ENCODE peak calls at places on chromosomes 11 and 22, in four cellular contexts. V is astrocyte, N is GM23248, Z is IMR-90. R is an unnamed sample.

GRCh38 chr11:106668147-106668546 is 350.1 kb downstream of the GUCY1A2 start:
- DNase-seq in V (peak; percentile 91), Z (peak; percentile 71), N (no peak), R (no peak)

GRCh38 chr22:36824655-36825054 is 7.8 kb upstream of the PVALB start:
- DNase-seq in V (no peak), N (no peak), Z (no peak), R (no peak)

GRCh38 chr22:19869497-19870152 is 15.0 kb upstream of the GNB1L start:
- DNase-seq in V (no peak), Z (no peak), N (no peak), R (no peak)

GRCh38 chr11:5596611-5597201 is at the start of gene TRIM6:
- DNase-seq in V (peak; percentile 49), Z (peak; percentile 35), N (peak; percentile 66), R (no peak)

GRCh38 chr22:44144046-44144569 is 36.6 kb upstream of the PARVG start:
- DNase-seq in N (no peak), Z (no peak), V (no peak), R (no peak)

GRCh38 chr11:97938789-97939188 is 1082.0 kb upstream of the CNTN5 start:
- DNase-seq in N (no peak), Z (no peak), V (no peak), R (no peak)

GRCh38 chr11:33500865-33501479 is 199.7 kb downstream of the C11orf91 start:
- DNase-seq in V (peak; percentile 46), N (peak; percentile 67), Z (peak; percentile 65), R (peak; percentile 12)

GRCh38 chr11:83087035-83087434 is 15.3 kb upstream of the RAB30 start:
- DNase-seq in Z (no peak), N (no peak), V (no peak), R (no peak)

GRCh38 chr11:35045219-35045819 is 93.7 kb upstream of the CD44 start:
- DNase-seq in Z (no peak), N (no peak), V (no peak), R (no peak)

GRCh38 chr11:46387919-46388618 is 3.5 kb downstream of the CHRM4 start:
- DNase-seq in V (no peak), Z (no peak), N (no peak), R (no peak)

GRCh38 chr11:108947654-108948570 is 283.0 kb downstream of the DDX10 start:
- DNase-seq in V (peak; percentile 72), N (peak; percentile 36), Z (peak; percentile 80), R (no peak)

GRCh38 chr11:105769627-105770026 is 159.8 kb downstream of the GRIA4 start:
- DNase-seq in Z (no peak), V (no peak), N (no peak), R (no peak)

GRCh38 chr11:86395061-86395551 is 20.4 kb downstream of the CCDC81 start:
- DNase-seq in Z (peak; percentile 34), V (peak; percentile 33), N (peak; percentile 12), R (no peak)

GRCh38 chr11:7020183-7020917 is at the start of the genes NLRP14 and ZNF214:
- DNase-seq in Z (peak; percentile 89), N (peak; percentile 97), V (peak; percentile 85), R (peak; percentile 26)

GRCh38 chr11:1233351-1234053 is 10.6 kb downstream of the MUC5B start:
- DNase-seq in N (no peak), Z (no peak), V (no peak), R (no peak)

GRCh38 chr22:39309364-39309861 is 10.0 kb downstream of the RPL3 start:
- DNase-seq in N (peak; percentile 61), Z (no peak), V (no peak), R (no peak)

GRCh38 chr11:93727985-93728791 is 13.1 kb downstream of the TAF1D start:
- DNase-seq in V (no peak), Z (peak; percentile 54), N (no peak), R (no peak)

GRCh38 chr11:66264893-66265292 is 3.5 kb upstream of the RAB1B start:
- DNase-seq in V (no peak), Z (no peak), N (peak; percentile 25), R (peak; percentile 34)

GRCh38 chr11:44322243-44322642 is 12.3 kb upstream of the ALX4 start:
- DNase-seq in N (no peak), Z (no peak), V (no peak), R (no peak)

GRCh38 chr22:37986371-37986770 is 2.0 kb upstream of the SOX10 start:
- DNase-seq in N (no peak), Z (no peak), V (no peak), R (no peak)

GRCh38 chr11:115769891-115770290 is 265.7 kb upstream of the CADM1 start:
- DNase-seq in N (no peak), Z (no peak), V (no peak), R (no peak)

GRCh38 chr22:23305321-23305910 is 125.1 kb downstream of the BCR start:
- DNase-seq in Z (peak; percentile 80), V (peak; percentile 59), N (peak; percentile 91), R (no peak)

GRCh38 chr11:11916981-11917399 is 75.2 kb downstream of the USP47 start:
- DNase-seq in N (peak; percentile 89), Z (peak; percentile 81), V (peak; percentile 94), R (no peak)

GRCh38 chr11:9121397-9121796 is 30.0 kb upstream of the SCUBE2 start:
- DNase-seq in V (no peak), Z (no peak), N (no peak), R (no peak)

GRCh38 chr11:19524171-19524671 is 188.4 kb upstream of the NAV2 start:
- DNase-seq in V (no peak), Z (peak; percentile 8), N (no peak), R (no peak)

GRCh38 chr11:109304159-109304558 is 117.8 kb upstream of the C11orf87 start:
- DNase-seq in Z (peak; percentile 30), N (peak; percentile 25), V (peak; percentile 28), R (no peak)

GRCh38 chr11:104572279-104572678 is 326.0 kb downstream of the CASP12 start:
- DNase-seq in Z (peak; percentile 20), V (peak; percentile 16), N (no peak), R (no peak)

GRCh38 chr11:95832763-95833162 is 42.5 kb downstream of the CEP57 start:
- DNase-seq in V (peak; percentile 87), Z (peak; percentile 97), N (peak; percentile 48), R (no peak)

GRCh38 chr11:81658722-81659121 is 1074.9 kb downstream of the FAM181B start:
- DNase-seq in V (no peak), Z (peak; percentile 9), N (peak; percentile 36), R (peak; percentile 54)

DNA sequence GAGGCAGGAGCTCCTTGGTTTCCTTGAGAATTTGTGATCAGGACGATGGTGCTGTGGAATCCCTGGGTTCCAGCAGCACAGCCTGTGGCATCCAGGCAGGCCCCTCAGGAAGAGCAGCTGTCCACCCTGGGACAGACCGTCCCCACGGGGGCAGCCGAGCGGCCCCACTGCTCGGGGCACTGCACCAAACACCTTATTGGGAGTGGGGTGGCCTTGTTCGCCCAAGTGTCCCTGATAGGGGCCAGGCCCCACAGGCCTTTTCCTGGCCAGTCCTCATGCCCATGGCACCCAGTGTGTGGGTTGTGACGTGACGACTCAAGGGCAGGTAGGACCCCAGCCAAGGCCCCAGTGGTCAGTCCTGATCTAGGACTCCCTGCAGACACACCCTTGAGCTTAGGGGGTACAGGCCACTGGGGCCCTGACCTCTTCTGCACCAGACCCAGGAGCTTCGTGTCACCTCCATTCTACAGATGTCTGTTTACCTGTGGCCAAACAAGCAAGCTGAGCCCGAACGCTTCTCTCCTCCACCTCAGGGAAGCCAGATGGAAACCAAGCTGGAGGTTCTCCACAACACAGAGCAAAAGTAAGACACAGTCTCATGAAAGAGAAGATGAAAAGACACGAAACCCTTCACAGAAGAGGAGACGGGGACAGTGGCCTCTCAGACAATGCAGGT is 1.5 kb upstream of the BRD1 start:
- DNase-seq in V (no peak), N (no peak), Z (no peak), R (no peak)
- H2AFZ ChIP-seq in V (no peak overlapping the region), N (no peak overlapping the region), Z (no peak overlapping the region), R (no peak overlapping the region)

DNA sequence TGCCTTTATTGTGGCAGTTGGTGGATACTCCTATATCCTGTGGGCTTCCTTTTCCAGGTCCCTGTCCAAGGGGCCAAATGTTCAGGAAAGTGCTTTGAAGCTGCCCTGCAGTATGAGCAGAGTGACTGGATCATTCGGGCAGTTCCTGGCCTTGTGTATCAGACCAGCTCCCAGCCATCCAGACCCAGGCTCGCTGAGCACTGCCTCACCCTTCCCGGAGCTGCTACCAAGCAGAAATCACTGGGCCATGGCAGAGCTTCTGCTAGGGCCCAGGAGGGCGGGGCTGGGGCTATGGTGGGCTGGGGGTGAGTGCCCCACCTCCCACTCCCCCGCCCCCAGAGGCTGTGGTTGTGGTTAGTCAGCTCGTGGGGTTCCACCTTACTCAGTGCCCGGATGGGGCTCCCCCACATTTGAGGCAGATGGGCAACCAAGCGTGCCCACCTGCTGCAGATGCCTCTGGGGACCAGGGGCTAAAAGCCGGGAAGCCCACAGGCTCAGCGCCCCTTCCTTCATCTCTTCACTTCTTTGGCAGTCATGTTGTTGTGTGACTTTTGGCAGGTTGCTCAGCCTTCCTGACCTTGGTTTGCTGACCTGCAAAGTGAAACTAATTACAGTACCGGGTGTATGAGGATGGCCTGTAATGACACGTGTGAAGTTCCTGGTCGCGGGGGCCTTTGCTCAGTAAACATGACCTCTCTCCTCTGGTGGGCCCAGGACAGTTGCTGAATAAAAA is 2.0 kb upstream of the LRRC32 start:
- DNase-seq in V (no peak), N (no peak), Z (no peak), R (peak; percentile 59)
- H2AFZ ChIP-seq in V (no peak overlapping the region), N (no peak overlapping the region), Z (peak overlapping the region; percentile 18), R (peak overlapping the region; percentile 67)

GRCh38 chr11:123231777-123232176 is 36.7 kb upstream of the CLMP start:
- DNase-seq in Z (no peak), N (peak; percentile 71), V (no peak), R (no peak)

GRCh38 chr11:123235117-123235686 is 40.2 kb upstream of the CLMP start:
- DNase-seq in V (no peak), Z (no peak), N (peak; percentile 60), R (no peak)

GRCh38 chr11:123233280-123233977 is 38.4 kb upstream of the CLMP start:
- DNase-seq in V (no peak), N (peak; percentile 23), Z (no peak), R (peak; percentile 88)

GRCh38 chr11:123235687-123236261 is 40.7 kb upstream of the CLMP start:
- DNase-seq in Z (peak; percentile 74), V (peak; percentile 26), N (peak; percentile 65), R (no peak)

GRCh38 chr11:123233978-123234340 is 38.9 kb upstream of the CLMP start:
- DNase-seq in N (no peak), V (no peak), Z (no peak), R (no peak)
- H2AFZ ChIP-seq in N (no peak overlapping the region), V (no peak overlapping the region), Z (no peak overlapping the region), R (no peak overlapping the region)

GRCh38 chr22:46263208-46263575 is at the start of gene PKDREJ:
- DNase-seq in Z (no peak), V (no peak), N (no peak), R (no peak)
- H2AFZ ChIP-seq in Z (peak within 1 kb of the TSS; percentile 69), V (peak within 1 kb of the TSS; percentile 51), N (peak within 1 kb of the TSS; percentile 56), R (no peak within 1 kb of the TSS)

DNA sequence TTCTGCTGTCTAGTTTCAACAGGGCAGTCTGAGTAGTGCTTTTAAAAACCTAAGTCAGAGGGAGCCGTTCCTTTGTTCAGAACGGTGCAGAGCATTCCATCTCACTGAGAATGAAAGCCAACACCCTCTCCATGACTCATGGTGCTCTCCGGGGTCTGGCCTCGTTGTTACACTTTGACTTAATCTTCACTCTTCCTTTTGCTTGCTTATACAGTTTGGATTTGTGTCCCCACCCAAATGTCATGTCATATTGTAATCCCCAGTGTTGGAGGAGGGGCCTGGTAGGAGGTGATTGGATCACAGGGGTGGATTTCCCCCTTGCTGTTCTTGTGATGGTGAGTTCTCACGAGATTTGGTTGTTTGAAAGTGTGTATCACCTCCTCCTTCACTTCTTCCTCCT is 292.2 kb downstream of the ST3GAL4 start:
- DNase-seq in V (peak; percentile 88), N (peak; percentile 95), Z (peak; percentile 87), R (no peak)
- H2AFZ ChIP-seq in V (peak overlapping the region; percentile 38), N (no peak overlapping the region), Z (peak overlapping the region; percentile 88), R (no peak overlapping the region)

GRCh38 chr11:79066456-79067354 is 374.1 kb downstream of the TENM4 start:
- DNase-seq in Z (no peak), V (no peak), N (no peak), R (no peak)
- H2AFZ ChIP-seq in Z (peak overlapping the region; percentile 8), V (peak overlapping the region; percentile 62), N (no peak overlapping the region), R (no peak overlapping the region)

R was measured in MM.1S.